ENCODE peak calls at places on chromosomes 3 and 15, in six cellular contexts. L, O, F, U, K and E are unnamed samples.
A peak's percentile ranks its signal among the peaks of the same experiment; 100 is the strongest.

GRCh38 chr15:88974392-88974791 is 61.2 kb upstream of the MFGE8 start:
- DNase-seq in L (no peak), O (no peak), F (no peak), U (no peak), K (no peak), E (no peak)

GRCh38 chr3:167084566-167084965 is 295.5 kb downstream of the ZBBX start:
- DNase-seq in L (no peak), O (no peak), F (no peak), U (no peak), K (no peak), E (no peak)

GRCh38 chr15:88465633-88466219 is 1.5 kb downstream of the MRPL46 start:
- DNase-seq in L (no peak), O (no peak), F (no peak), U (no peak), K (no peak), E (no peak)

GRCh38 chr3:149589332-149589731 is 68.5 kb downstream of the WWTR1 start:
- DNase-seq in L (no peak), O (no peak), F (no peak), U (no peak), K (no peak), E (no peak)

GRCh38 chr3:7512048-7512447 is 651.1 kb downstream of the GRM7 start:
- DNase-seq in L (no peak), O (no peak), F (no peak), U (no peak), K (no peak), E (no peak)

GRCh38 chr3:4582634-4583033 is 89.5 kb downstream of the ITPR1 start:
- DNase-seq in L (no peak), O (no peak), F (no peak), U (no peak), K (no peak), E (no peak)

GRCh38 chr3:112730210-112730609 is 89.3 kb upstream of the CCDC80 start:
- DNase-seq in L (no peak), O (no peak), F (no peak), U (no peak), K (no peak), E (no peak)

GRCh38 chr3:132351222-132351806 is 34.1 kb downstream of the ACP3 start:
- DNase-seq in L (no peak), O (no peak), F (no peak), U (no peak), K (no peak), E (no peak)

GRCh38 chr3:9012521-9012920 is 49.2 kb upstream of the RAD18 start:
- DNase-seq in L (no peak), O (no peak), F (no peak), U (no peak), K (no peak), E (no peak)

GRCh38 chr3:141384157-141384556 is 15.9 kb downstream of the ZBTB38 start:
- DNase-seq in L (no peak), O (no peak), F (no peak), U (no peak), K (no peak), E (no peak)

GRCh38 chr3:123688241-123688747 is 103.4 kb upstream of the HACD2 start:
- DNase-seq in L (no peak), O (no peak), F (no peak), U (no peak), K (no peak), E (peak; percentile 90)

GRCh38 chr3:52222319-52223221 is 2.9 kb downstream of the TLR9 start:
- DNase-seq in L (no peak), O (no peak), F (no peak), U (no peak), K (no peak), E (no peak)

GRCh38 chr3:53375019-53375418 is 27.7 kb upstream of the DCP1A start:
- DNase-seq in L (no peak), O (peak; percentile 37), F (peak; percentile 67), U (peak; percentile 77), K (peak; percentile 37), E (peak; percentile 52)

GRCh38 chr3:161406594-161407555 is 35.6 kb upstream of the SPTSSB start:
- DNase-seq in L (no peak), O (no peak), F (no peak), U (no peak), K (no peak), E (no peak)

GRCh38 chr15:34437687-34438086 is at the start of gene GOLGA8A:
- DNase-seq in L (peak; percentile 74), O (peak; percentile 79), F (peak; percentile 71), U (no peak), K (peak; percentile 61), E (peak; percentile 30)

GRCh38 chr15:62323353-62323752 is 158.3 kb upstream of the C2CD4B start:
- DNase-seq in L (no peak), O (no peak), F (no peak), U (no peak), K (no peak), E (no peak)

GRCh38 chr3:169090559-169090958 is 573.0 kb downstream of the MECOM start:
- DNase-seq in L (no peak), O (no peak), F (no peak), U (no peak), K (no peak), E (no peak)

GRCh38 chr15:69462493-69463181 is 10.0 kb downstream of the RPLP1 start:
- DNase-seq in L (peak; percentile 83), O (peak; percentile 98), F (peak; percentile 95), U (peak; percentile 98), K (peak; percentile 98), E (peak; percentile 81)
- TF ChIP-seq POLR2A in L (peak; percentile 69), O (no peak), F (peak; percentile 87), U (peak; percentile 83), K (peak; percentile 79), E (peak; percentile 66)

DNA sequence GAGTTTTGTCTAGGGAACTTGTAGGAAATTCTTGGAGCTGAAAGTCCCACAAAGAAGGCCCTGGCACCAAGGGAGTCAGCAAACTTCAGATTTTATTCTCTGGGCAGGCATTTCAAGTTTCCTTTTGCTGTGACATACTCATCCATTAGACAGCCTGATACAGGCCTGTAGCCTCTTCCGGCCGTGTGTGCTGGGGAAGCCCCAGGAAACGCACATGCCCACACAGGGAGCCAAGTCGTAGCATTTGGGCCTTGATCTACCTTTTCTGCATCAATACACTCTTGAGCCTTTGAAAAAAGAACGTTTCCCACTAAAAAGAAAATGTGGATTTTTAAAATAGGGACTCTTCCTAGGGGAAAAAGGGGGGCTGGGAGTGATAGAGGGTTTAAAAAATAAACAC is 15.0 kb downstream of the TIGIT start:
- DNase-seq in L (no peak), O (no peak), F (no peak), U (no peak), K (no peak), E (no peak)
- TF ChIP-seq POLR2A in L (peak; percentile 44), O (no peak), F (no peak), U (no peak), K (no peak), E (no peak)

GRCh38 chr3:48845170-48845569 is 2.5 kb downstream of the PRKAR2A start:
- DNase-seq in L (no peak), O (no peak), F (no peak), U (no peak), K (no peak), E (no peak)

GRCh38 chr3:48847053-48847585 is 555 bp downstream of the PRKAR2A start:
- DNase-seq in L (no peak), O (peak; percentile 79), F (peak; percentile 93), U (peak; percentile 94), K (peak; percentile 78), E (peak; percentile 59)

GRCh38 chr3:48848816-48849515 is 1.3 kb upstream of the PRKAR2A start:
- DNase-seq in L (no peak), O (peak; percentile 31), F (peak; percentile 53), U (no peak), K (no peak), E (no peak)

GRCh38 chr3:48851407-48851806 is 3.7 kb upstream of the PRKAR2A start:
- DNase-seq in L (no peak), O (no peak), F (peak; percentile 22), U (no peak), K (no peak), E (no peak)

DNA sequence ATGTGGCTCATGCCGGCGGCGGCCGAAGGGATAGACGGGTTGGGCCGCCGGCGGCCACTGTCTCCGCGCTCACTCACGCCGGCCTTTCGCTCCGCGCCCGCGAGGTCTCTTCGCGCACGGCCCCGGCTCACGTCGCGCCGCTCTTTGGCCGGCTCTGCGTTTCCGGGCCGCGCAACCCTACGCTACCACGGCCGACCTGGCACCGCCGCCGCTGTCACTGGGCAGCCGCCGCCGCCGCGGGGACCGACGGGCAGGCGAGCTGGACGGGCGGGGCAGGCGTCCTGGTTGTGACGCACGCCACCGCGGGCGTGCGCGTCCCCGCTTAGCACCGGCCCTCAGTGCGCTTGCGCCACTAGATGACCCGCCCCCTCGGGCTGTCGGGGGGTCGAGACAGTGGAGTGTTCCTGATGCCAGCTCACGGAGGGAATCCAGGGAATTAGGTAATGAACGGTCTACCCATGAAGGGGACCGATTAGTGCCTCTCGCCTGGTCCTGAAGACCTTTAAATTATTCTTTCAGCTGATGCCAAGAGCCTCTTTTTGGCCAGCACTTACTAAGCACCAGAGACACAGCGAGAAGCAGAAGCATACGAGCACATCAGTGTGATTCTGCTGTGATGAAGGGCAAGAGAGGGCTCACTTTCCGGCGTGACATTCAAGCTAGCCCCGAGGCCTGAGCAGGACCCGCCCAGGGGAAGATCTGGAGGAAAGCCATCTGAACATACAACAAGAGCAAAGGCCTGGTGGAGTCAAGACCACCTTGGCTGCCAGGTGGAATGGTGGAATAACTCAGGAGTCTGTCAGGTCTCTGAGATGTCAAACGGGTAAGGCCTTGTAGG is at the start of gene PRKAR2A:
- DNase-seq in L (peak; percentile 62), O (peak; percentile 91), F (peak; percentile 92), U (peak; percentile 94), K (peak; percentile 90), E (peak; percentile 91)
- TF ChIP-seq POLR2A in L (peak; percentile 81), O (peak; percentile 89), F (peak; percentile 78), U (no peak), K (peak; percentile 91), E (peak; percentile 94)

DNA sequence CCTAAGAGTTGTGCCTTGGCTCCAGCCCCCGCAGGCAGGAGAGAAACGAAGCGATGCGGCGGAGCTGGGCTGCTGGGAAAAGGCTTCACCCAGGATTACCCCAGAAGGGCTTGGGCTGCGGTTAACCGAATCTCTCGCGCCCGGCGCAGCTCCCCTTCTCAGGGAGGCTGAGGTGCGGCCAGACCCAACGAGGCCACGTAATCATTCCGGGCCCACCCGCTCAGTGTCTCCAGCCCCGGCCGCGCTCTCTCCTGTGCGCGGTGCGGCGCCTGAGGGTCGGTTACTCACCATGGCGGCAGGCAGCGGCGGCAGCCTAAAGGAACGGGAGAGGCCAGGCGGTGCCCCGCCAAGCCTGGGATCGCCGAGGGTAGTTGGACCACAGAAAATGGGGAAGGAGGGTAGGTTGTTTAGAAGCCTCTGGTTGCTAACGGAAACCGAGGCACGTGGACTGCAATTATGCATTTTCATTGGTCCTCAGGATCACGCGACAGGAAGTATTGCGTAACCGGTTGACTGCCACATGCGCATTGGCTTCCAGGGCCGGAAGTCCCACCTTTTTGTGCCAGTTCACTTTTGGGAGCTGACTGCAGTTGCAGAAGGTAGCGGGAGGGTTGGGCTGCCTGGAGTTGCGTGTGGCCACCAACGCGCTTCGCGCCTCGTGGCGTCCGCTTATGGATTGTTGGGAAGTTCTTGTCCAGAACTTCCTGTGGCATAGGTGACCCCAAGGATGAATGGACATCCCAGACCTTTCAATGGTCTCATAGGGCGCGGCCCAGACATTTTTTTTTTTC is at the start of gene LZTFL1:
- DNase-seq in L (peak; percentile 88), O (peak; percentile 91), F (peak; percentile 94), U (peak; percentile 97), K (peak; percentile 92), E (peak; percentile 67)
- TF ChIP-seq POLR2A in L (peak; percentile 79), O (no peak), F (peak; percentile 50), U (no peak), K (peak; percentile 38), E (peak; percentile 68)